ENCODE peak calls at places on chromosome 14, in six cellular contexts. Y is neuronal stem cell, Q is IMR-90, D is mesenchymal stem cell, E is trophoblast cell, A is H1. B is an unnamed sample. For H3K79me1, the result is how much of the 10 kb centered on the place peaks cover.

GRCh38 chr14:36070056-36071043 is 106.2 kb downstream of the PTCSC3 start:
- DNase-seq in A (peak), D (peak), E (peak), Y (peak), Q (peak), B (peak)

GRCh38 chr14:39488600-39488999 is 56.4 kb upstream of the FBXO33 start:
- DNase-seq in E (no peak), D (peak), A (peak), Q (peak), Y (peak), B (peak)

GRCh38 chr14:50396636-50397460 is at the start of gene CDKL1:
- DNase-seq in Q (peak), A (peak), E (peak), Y (peak), D (peak), B (peak)

GRCh38 chr14:65792208-65792905 is 379.8 kb downstream of the FUT8 start:
- DNase-seq in Y (no peak), A (no peak), D (no peak), E (peak), Q (peak), B (peak)

GRCh38 chr14:104888489-104889373 is 23.7 kb downstream of the CEP170B start:
- DNase-seq in Q (no peak), E (no peak), Y (no peak), D (no peak), A (peak), B (no peak)

GRCh38 chr14:106308839-106309389 is 782.5 kb downstream of the TMEM121 start:
- DNase-seq in D (no peak), Y (no peak), E (peak), Q (no peak), A (peak), B (peak)

GRCh38 chr14:86035882-86036281 is 505.9 kb downstream of the FLRT2 start:
- DNase-seq in Q (no peak), A (peak), E (peak), D (peak), Y (no peak), B (peak)

GRCh38 chr14:70871863-70872677 is 35.2 kb upstream of the PCNX1 start:
- DNase-seq in E (no peak), D (peak), Q (no peak), Y (no peak), A (no peak), B (no peak)

GRCh38 chr14:86712727-86713126 is 1182.8 kb downstream of the FLRT2 start:
- DNase-seq in Q (no peak), A (no peak), E (peak), D (no peak), Y (no peak), B (peak)

GRCh38 chr14:88129306-88130056 is 124.5 kb downstream of the GPR65 start:
- DNase-seq in Y (no peak), E (peak), A (no peak), D (peak), Q (peak), B (peak)

GRCh38 chr14:30874999-30875787 is 834 bp downstream of the COCH start:
- DNase-seq in Y (peak), E (no peak), D (peak), Q (no peak), A (peak), B (peak)

GRCh38 chr14:90137807-90138206 is 76.0 kb downstream of the KCNK13 start:
- DNase-seq in A (no peak), E (no peak), Y (no peak), Q (peak), D (peak), B (no peak)

GRCh38 chr14:29264865-29265264 is 498.3 kb downstream of the FOXG1 start:
- DNase-seq in D (no peak), E (no peak), Y (no peak), A (no peak), Q (peak), B (no peak)

GRCh38 chr14:31745741-31746140 is 184.5 kb downstream of the NUBPL start:
- DNase-seq in A (no peak), E (peak), Y (no peak), D (no peak), Q (no peak), B (peak)

GRCh38 chr14:100159107-100159864 is at the start of gene DEGS2:
- DNase-seq in Q (no peak), A (peak), D (no peak), E (peak), Y (no peak), B (peak)

GRCh38 chr14:59450716-59451115 is 14.5 kb downstream of the GPR135 start:
- DNase-seq in D (no peak), Y (no peak), A (no peak), Q (no peak), E (no peak), B (no peak)

GRCh38 chr14:59451849-59452248 is 13.3 kb downstream of the GPR135 start:
- DNase-seq in Q (peak), D (no peak), Y (no peak), A (no peak), E (no peak), B (no peak)

GRCh38 chr14:59455411-59455810 is 9.8 kb downstream of the GPR135 start:
- DNase-seq in D (no peak), Q (peak), A (no peak), E (no peak), Y (no peak), B (no peak)

GRCh38 chr14:59454131-59454530 is 11.0 kb downstream of the GPR135 start:
- DNase-seq in E (peak), D (peak), A (no peak), Q (peak), Y (no peak), B (no peak)
- H3K4me3 ChIP-seq in E (no peak), D (no peak), A (no peak), Q (no peak), Y (no peak), B (no peak)

DNA sequence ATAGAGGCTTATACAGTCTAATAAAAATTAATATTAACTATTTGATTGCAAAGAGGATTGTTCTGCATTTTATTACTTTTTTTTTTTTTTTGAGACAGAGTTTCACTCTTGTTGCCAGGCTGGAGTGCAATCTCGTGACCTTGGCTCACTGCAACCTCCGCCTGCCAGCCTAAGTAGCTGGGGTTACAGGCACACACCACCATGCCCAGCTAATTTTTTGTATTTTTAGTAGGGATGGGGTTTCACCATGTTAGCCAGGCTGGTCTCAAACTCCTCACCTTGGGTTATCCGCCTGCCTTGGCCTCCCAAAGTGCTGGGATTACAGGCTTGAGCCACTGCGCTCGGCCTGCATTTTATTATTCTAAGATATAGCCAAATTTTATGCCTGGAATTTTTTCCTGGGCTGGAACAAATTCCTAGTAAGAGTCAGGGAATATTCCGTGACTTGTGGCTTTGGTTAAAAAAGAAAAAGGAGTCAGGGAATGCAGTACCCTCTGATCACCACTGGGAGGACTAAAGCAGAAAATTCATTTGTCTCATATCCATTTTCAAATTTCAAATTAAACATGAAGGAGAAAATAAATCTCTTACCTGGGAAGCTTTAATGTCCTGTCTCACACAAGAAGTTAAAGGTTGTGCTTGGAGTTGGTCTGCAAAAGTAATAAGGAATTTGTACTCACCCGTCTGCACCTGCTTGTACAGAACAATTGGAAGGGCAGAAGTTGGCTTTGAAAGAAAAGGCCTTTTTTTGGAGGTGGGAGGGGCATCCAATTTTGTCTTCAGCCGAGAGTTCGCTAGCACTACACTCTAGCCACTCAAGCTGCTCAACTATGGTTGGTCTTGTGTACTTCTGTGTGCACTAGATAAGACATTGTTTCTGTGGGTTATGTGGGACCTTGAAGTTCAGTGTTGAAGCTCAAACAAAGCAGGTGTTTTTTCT is 8.7 kb downstream of the MARK3 start:
- DNase-seq in Y (no peak), E (peak), D (peak), A (no peak), Q (peak), B (no peak)
- H3K79me1 ChIP-seq in Y (under half), E (under half), D (under half), A (under half), Q (under half), B (under half)

GRCh38 chr14:61538464-61539022 is 156.8 kb upstream of the HIF1A start:
- DNase-seq in Y (no peak), D (no peak), Q (no peak), E (no peak), A (no peak), B (no peak)

GRCh38 chr14:61536661-61537566 is 158.4 kb upstream of the HIF1A start:
- DNase-seq in Y (no peak), E (peak), D (no peak), Q (no peak), A (no peak), B (no peak)

GRCh38 chr14:61535470-61535869 is 159.8 kb upstream of the HIF1A start:
- DNase-seq in A (no peak), Y (no peak), E (peak), D (no peak), Q (no peak), B (no peak)

GRCh38 chr14:61539631-61540030 is 155.7 kb upstream of the HIF1A start:
- DNase-seq in A (no peak), E (no peak), Q (no peak), D (no peak), Y (no peak), B (no peak)

GRCh38 chr14:61537567-61538463 is 157.5 kb upstream of the HIF1A start:
- DNase-seq in E (peak), Y (no peak), A (no peak), D (peak), Q (peak), B (peak)
- H3K4me3 ChIP-seq in E (no peak), Y (no peak), A (no peak), D (no peak), Q (no peak), B (no peak)

DNA sequence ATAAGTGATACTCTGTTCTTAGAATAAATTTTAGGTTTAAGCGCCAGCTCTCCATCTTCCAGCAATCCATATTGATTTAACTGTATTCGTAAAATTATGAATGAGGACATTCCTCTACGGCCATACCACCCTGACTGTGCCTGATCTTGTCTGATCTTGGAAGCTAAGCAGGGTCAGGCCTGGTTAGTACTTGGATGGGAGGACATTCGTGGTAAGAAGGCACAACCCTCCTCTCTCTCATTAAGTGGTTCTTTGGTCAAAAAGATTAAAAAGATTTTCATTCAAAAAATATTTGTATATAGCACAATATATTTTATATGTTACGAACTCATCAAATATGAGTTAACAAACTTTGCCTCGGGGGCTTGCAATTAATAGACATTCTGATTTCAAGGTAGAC is 18.9 kb downstream of the PALS1 start:
- DNase-seq in A (no peak), Q (no peak), Y (no peak), D (no peak), E (no peak), B (no peak)
- H3K79me1 ChIP-seq in A (under half), Q (under half), Y (under half), D (under half), E (under half), B (under half)

DNA sequence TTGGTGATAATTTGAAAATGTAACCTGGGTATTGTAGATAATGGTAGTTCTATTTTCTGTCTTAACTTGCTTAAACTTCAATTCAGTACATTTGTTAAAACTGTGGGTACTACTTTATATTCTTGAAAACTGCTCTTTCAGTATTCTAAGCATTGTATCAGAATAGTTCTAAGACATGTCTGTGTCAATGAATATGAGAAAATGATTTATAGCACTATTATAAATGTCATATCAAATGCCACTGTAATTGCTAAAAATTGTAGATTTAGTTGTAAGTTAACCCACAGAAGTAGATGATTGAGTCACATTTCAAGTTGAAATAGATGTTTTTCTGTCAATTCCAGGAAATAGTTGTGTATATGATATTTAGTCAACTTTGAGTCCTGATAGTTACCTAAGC is 2.4 kb downstream of the NAA30 start:
- DNase-seq in Q (no peak), Y (no peak), E (no peak), A (no peak), D (no peak), B (no peak)
- H3K4me3 ChIP-seq in Q (peak), Y (peak), E (no peak), A (no peak), D (peak), B (no peak)

DNA sequence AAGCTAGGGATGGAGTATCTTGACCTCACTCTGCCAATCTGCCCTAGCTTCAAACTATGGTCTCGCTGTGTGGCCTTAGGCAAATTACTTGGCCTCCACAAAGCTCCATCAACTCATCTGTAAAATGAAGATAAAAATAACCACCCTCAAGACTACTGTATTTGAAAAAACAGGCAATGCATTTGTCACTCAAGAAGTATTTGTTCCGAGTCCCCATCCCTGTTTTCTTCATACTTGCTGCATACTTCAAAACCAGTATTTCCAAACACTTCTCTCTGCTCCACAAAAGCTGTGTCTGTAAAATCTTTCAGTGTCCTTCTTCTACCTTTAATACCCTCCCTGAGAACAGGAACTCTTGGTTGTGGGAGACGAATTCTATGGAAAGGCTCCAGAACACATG is 47.9 kb downstream of the GTF2A1 start:
- DNase-seq in A (no peak), Q (peak), E (peak), Y (no peak), D (peak), B (no peak)
- H3K79me1 ChIP-seq in A (under half), Q (under half), E (under half), Y (under half), D (under half), B (under half)

DNA sequence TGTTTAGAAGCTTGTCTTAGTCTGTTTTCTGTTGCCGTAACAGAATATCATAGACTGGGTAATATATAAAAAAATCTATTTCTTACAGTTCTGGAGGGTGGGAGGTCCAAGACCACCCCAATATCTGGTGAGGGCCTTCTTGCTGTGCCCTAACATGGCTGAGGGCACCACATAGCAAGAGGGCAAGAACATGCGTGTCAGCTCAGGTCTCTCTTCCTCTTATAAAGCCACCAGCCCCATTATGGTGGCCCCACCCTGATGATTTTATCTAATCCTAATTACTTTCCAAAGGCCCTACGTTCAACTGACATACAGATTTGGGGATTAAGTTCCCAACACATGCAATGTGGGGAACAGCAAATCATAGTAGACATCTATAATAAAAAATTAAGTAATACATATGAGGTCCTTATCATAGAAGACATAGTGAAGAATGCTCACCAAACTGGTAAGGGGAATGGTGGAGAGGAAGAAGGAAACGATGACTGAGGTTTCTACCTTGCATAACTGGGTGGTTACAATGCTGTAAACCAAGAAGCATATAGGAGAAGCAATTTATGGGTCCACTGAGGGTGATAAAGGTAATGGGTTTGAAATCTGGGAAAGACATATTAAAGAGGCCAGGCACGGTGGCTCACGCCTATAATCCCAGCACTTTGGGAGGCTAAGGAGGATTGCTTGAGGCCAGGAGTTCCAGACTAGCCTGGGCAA is 27.0 kb downstream of the BTBD7 start:
- DNase-seq in E (no peak), A (no peak), D (no peak), Y (no peak), Q (no peak), B (no peak)
- H3K4me3 ChIP-seq in E (no peak), A (no peak), D (no peak), Y (no peak), Q (no peak), B (no peak)

GRCh38 chr14:56318393-56319115 is 200.3 kb downstream of the PELI2 start:
- DNase-seq in D (no peak), Q (no peak), A (no peak), E (no peak), Y (no peak), B (no peak)
- H3K79me1 ChIP-seq in D (under half), Q (under half), A (under half), E (under half), Y (under half), B (under half)

GRCh38 chr14:84859116-84859515 is 670.8 kb upstream of the FLRT2 start:
- DNase-seq in D (no peak), E (no peak), Q (no peak), Y (no peak), A (no peak), B (no peak)
- H3K4me3 ChIP-seq in D (no peak), E (no peak), Q (no peak), Y (no peak), A (no peak), B (no peak)

B was measured in mesendoderm.